ENCODE peak calls at places on chromosome 11, in four cellular contexts. W is NCI-H1436, B is left kidney, K is lower leg skin. M is an unnamed sample.

GRCh38 chr11:69361466-69361865 is 67.5 kb downstream of the MYEOV start:
- DNase-seq in B (no peak), W (no peak), K (no peak), M (no peak)

GRCh38 chr11:1309498-1310314 is at the start of gene TOLLIP:
- DNase-seq in K (peak), W (peak), B (peak), M (peak)

GRCh38 chr11:3002871-3003270 is 10.7 kb upstream of the NAP1L4 start:
- DNase-seq in W (no peak), B (no peak), K (peak), M (no peak)

GRCh38 chr11:76217653-76218160 is 11.4 kb upstream of the WNT11 start:
- DNase-seq in B (no peak), W (no peak), K (no peak), M (no peak)

GRCh38 chr11:41978951-41979350 is 519.5 kb upstream of the LRRC4C start:
- DNase-seq in W (no peak), K (no peak), B (no peak), M (no peak)

GRCh38 chr11:117143390-117143789 is 697 bp upstream of the PAFAH1B2 start:
- DNase-seq in B (peak), K (no peak), W (peak), M (peak)

GRCh38 chr11:1150769-1151365 is 6.9 kb upstream of the MUC5AC start:
- DNase-seq in K (peak), W (no peak), B (peak), M (peak)

GRCh38 chr11:746289-747175 is 732 bp upstream of the TALDO1 start:
- DNase-seq in B (peak), W (no peak), K (no peak), M (no peak)

GRCh38 chr11:6612816-6613136 is 760 bp upstream of the TAF10 start:
- DNase-seq in K (peak), B (no peak), W (peak), M (no peak)

GRCh38 chr11:47856186-47856585 is 8.0 kb upstream of the NUP160 start:
- DNase-seq in B (no peak), K (no peak), W (peak), M (no peak)

GRCh38 chr11:26507229-26507628 is 64.8 kb downstream of the MUC15 start:
- DNase-seq in B (no peak), K (no peak), W (no peak), M (no peak)

GRCh38 chr11:24767411-24767810 is 270.6 kb downstream of the LUZP2 start:
- DNase-seq in W (no peak), B (no peak), K (no peak), M (no peak)

GRCh38 chr11:84780689-84781293 is 846.4 kb downstream of the DLG2 start:
- DNase-seq in W (no peak), K (no peak), B (peak), M (no peak)

GRCh38 chr11:101049813-101050212 is 79.8 kb downstream of the PGR start:
- DNase-seq in K (no peak), B (no peak), W (no peak), M (no peak)

M was measured in HTR-8/SVneo.